ENCODE peak calls at places on chromosomes 6 and 20, in seven cellular contexts. X, G, U, H, K, J and M are unnamed samples.

GRCh38 chr6:107345398-107345797 is 114.0 kb downstream of the PDSS2 start:
- DNase-seq in U (no peak), G (no peak), J (no peak), K (no peak), X (peak), H (no peak), M (no peak)

GRCh38 chr6:35687658-35688604 is 784 bp downstream of the FKBP5 start:
- DNase-seq in K (no peak), H (peak), U (no peak), J (peak), G (peak), X (peak), M (no peak)

GRCh38 chr6:58113960-58114359 is 796.5 kb downstream of the PRIM2 start:
- DNase-seq in H (no peak), G (no peak), U (no peak), X (no peak), K (no peak), J (no peak), M (no peak)

GRCh38 chr6:127737009-127737486 is 160.1 kb downstream of the C6orf58 start:
- DNase-seq in X (peak), G (peak), U (peak), K (peak), J (peak), H (peak), M (peak)

GRCh38 chr6:34911822-34912221 is 22.8 kb downstream of the ANKS1A start:
- DNase-seq in J (no peak), H (no peak), X (no peak), K (no peak), G (no peak), U (no peak), M (no peak)

GRCh38 chr6:144482142-144482541 is 197.0 kb downstream of the UTRN start:
- DNase-seq in X (peak), U (peak), K (peak), J (peak), G (peak), H (peak), M (peak)

GRCh38 chr6:12335131-12335527 is 45.0 kb downstream of the EDN1 start:
- DNase-seq in K (no peak), H (no peak), G (no peak), X (no peak), J (no peak), U (no peak), M (no peak)

GRCh38 chr6:43806041-43806757 is 36.2 kb downstream of the VEGFA start:
- DNase-seq in G (peak), J (no peak), X (no peak), K (peak), U (no peak), H (no peak), M (no peak)

GRCh38 chr6:155486795-155487294 is 31.2 kb upstream of the NOX3 start:
- DNase-seq in X (no peak), J (no peak), K (peak), G (no peak), H (no peak), U (no peak), M (no peak)

GRCh38 chr20:11207749-11208502 is 534.1 kb upstream of the JAG1 start:
- DNase-seq in K (peak), H (no peak), X (peak), U (peak), J (no peak), G (peak), M (no peak)

GRCh38 chr6:115838763-115839401 is 221.8 kb downstream of the FRK start:
- DNase-seq in G (peak), U (peak), K (peak), J (no peak), H (peak), X (peak), M (no peak)

GRCh38 chr20:621115-621756 is 11.1 kb upstream of the TCF15 start:
- DNase-seq in H (no peak), J (no peak), U (no peak), G (no peak), X (no peak), K (no peak), M (no peak)

GRCh38 chr6:136341367-136341766 is 51.7 kb upstream of the BCLAF1 start:
- DNase-seq in X (no peak), U (no peak), G (no peak), K (no peak), H (no peak), J (no peak), M (no peak)

GRCh38 chr20:37757550-37757949 is 63.7 kb downstream of the CTNNBL1 start:
- DNase-seq in J (no peak), U (no peak), K (no peak), X (no peak), G (no peak), H (no peak), M (no peak)

GRCh38 chr20:63350597-63351379 is 10.4 kb downstream of the CHRNA4 start:
- DNase-seq in X (no peak), G (no peak), U (no peak), J (no peak), H (no peak), K (no peak), M (no peak)

GRCh38 chr6:168025831-168026325 is 28.4 kb downstream of the KIF25 start:
- DNase-seq in K (no peak), J (no peak), G (no peak), U (no peak), X (no peak), H (no peak), M (no peak)

GRCh38 chr6:8574311-8574710 is 139.0 kb upstream of the SLC35B3 start:
- DNase-seq in K (no peak), H (no peak), G (no peak), J (no peak), U (no peak), X (no peak), M (no peak)

GRCh38 chr6:146388736-146389364 is 154.8 kb upstream of the RAB32 start:
- DNase-seq in H (peak), J (no peak), U (no peak), G (no peak), X (peak), K (no peak), M (no peak)

GRCh38 chr6:5525209-5525608 is 263.9 kb downstream of the FARS2 start:
- DNase-seq in H (no peak), G (no peak), J (no peak), X (peak), U (peak), K (no peak), M (peak)

GRCh38 chr6:54193560-54193959 is 82.3 kb downstream of the MLIP start:
- DNase-seq in G (no peak), X (no peak), K (no peak), U (no peak), H (no peak), J (no peak), M (no peak)

GRCh38 chr6:11593096-11593495 is 55.5 kb downstream of the TMEM170B start:
- DNase-seq in G (no peak), X (no peak), K (no peak), J (no peak), U (no peak), H (no peak), M (no peak)

GRCh38 chr6:43495409-43495941 is 14.7 kb downstream of the LRRC73 start:
- DNase-seq in J (no peak), X (no peak), K (peak), U (no peak), G (no peak), H (no peak), M (no peak)

GRCh38 chr6:88519227-88520019 is 353.3 kb upstream of the CNR1 start:
- DNase-seq in K (no peak), J (no peak), G (no peak), X (no peak), H (no peak), U (no peak), M (no peak)

GRCh38 chr6:20719980-20720379 is 185.7 kb downstream of the CDKAL1 start:
- DNase-seq in H (no peak), J (no peak), X (no peak), K (no peak), G (no peak), U (no peak), M (no peak)

DNA sequence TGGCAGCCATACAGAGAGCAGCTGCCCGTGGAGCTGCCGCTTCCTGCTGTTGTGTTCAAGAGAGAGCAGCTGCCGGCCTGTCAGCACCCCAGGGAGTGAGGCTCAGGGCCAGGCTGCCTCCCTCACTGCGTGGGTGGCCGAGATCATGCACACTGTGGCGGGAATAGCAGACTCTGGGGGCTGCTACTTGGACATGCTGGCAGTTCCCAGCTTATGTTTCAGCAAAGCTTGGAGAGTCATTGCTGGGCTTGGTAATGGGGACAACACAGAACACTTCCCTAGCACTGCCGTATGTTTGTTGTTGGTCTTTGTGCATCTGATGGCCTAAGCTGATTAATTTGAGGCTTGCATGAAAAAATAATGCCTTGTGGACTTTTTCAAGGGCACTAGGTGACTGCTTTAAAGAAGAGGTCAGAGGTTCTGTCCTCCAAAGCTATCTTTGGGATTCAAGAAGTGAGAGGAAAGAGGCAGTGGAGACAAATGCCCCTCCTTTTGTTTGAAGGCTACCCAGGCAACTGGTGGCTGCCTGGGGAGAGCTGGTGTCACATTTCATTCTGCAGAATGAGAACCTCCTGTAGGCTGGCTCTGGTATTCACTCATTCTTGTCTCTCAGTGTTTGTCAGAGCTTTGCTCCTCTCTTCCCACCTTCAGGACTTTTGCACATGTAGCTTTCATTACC is 18.8 kb downstream of the MRAP2 start:
- DNase-seq in J (peak), G (no peak), H (peak), K (peak), X (peak), U (peak), M (no peak)
- TF ChIP-seq CTCF in J (peak), G (no peak), H (peak), K (peak), X (no peak), U (no peak), M (no peak)

DNA sequence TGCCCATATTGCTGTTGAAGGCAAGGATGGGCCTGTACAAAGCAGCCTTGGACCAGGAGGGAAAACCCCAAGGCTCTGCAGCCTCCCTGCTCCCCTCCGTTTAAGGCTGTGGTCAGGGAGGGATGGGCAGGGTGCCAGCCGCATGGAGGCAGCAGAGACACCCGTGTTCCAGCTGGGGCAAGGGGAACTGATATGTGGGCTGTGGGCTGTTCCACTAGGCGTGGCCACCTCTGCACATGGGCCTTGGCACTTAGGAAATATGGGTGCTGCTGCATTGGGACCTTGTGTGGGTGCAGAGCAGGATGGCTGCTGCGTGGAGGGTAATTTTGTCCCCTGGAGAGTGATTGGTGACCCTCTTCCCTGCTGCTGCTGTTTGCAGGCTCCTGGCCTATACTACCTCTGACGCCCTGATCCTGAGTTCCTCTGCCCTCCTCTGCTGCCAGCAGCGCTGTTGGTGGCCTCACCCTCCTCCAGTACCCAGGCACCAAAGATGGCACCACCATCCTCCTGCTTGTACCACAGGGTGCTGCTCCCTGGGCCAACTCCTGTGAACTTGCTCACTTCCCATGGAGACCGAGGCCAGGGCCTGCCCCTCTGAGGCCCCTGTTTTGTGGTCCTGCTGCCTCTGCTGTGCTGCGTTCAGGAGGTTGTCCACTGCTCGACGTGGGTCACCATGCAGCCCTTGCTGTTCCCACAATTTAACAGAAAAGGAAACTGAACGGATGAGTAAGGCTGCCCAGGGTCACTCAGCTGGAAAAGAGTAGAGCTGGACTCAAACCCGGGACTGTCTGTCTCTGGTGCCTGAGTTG is 35.3 kb downstream of the PANK2 start:
- DNase-seq in G (no peak), X (peak), K (no peak), J (no peak), U (no peak), H (no peak), M (no peak)
- TF ChIP-seq CTCF in G (no peak), X (no peak), K (no peak), J (no peak), U (no peak), H (no peak), M (no peak)

DNA sequence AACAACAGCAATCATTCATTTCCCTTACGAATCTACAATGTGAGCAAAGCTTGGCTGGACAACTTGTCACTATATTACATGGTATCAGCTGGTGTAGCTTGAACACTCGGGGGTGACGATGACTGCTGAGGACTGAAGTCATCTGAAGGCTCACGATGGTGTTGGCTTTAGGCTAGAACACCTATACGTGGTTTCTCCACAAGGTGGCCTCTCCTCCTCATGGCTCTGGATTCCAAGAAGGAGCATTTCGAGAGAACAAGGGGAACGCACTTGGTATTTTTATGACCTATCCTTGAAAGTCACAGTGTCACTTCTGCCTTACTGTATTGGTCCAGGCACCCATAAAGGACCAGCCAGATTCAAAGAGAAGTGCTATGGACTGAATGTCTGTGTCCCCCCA is 37.5 kb upstream of the ADGRF1 start:
- DNase-seq in K (no peak), J (no peak), G (peak), H (no peak), X (no peak), U (no peak), M (no peak)
- TF ChIP-seq CTCF in K (no peak), J (peak), G (no peak), H (peak), X (peak), U (peak), M (peak)

DNA sequence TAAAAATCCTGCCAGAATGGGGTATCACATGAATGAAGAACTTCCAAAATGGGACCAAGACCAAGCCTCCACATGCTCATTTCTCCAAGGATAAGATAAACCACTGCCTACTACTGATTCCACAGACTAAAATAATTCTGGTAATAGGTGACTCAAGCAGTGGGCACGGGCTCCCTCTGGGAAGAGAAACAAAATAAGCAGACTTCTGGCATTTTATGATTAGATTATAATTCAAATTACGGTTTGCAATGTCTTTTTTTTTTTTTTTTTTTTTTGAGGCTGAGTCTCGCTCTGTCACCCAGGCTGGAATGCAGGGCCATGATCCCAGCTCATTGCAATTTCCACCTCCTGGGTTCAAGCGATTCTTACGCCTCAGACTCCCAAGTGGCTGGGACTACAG is 16.0 kb downstream of the UQCC1 start:
- DNase-seq in K (no peak), U (no peak), J (no peak), G (no peak), X (peak), H (no peak), M (peak)
- TF ChIP-seq CTCF in K (no peak), U (no peak), J (no peak), G (no peak), X (peak), H (no peak), M (peak)

DNA sequence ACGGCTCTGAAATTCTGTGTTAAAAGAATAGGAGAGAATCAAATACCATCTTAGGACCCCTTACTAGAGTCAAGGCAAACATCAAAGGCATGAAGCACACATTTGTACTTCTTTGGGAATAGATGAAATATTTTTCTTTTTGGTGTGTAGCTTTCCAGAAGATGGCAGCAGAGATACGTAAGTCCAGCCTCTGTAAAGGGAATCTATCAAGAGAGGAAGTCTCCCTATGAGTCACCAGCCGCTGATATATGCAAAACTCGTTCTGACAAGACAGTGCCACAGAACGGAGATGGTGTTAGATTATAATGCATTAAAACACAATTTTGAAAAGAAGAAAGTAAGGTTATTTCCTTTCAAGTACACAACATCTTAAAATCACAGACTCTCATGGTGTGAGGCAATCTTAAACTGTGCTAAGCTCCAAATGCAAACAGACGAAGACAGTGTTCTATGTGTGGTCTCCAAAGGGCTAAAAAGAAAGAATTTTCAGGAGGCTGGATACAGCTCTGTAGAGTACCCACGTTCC is 120.0 kb upstream of the AGPAT4 start:
- DNase-seq in H (peak), U (peak), J (peak), K (peak), G (peak), X (peak), M (no peak)
- TF ChIP-seq CTCF in H (peak), U (peak), J (peak), K (peak), G (peak), X (peak), M (peak)

GRCh38 chr20:34084227-34084923 is 27.7 kb downstream of the EIF2S2 start:
- DNase-seq in X (no peak), U (no peak), H (no peak), K (no peak), J (no peak), G (no peak), M (no peak)

GRCh38 chr20:34085544-34086040 is 26.5 kb downstream of the EIF2S2 start:
- DNase-seq in G (no peak), X (no peak), H (no peak), J (no peak), K (no peak), U (no peak), M (no peak)

GRCh38 chr20:34083781-34084180 is 28.3 kb downstream of the EIF2S2 start:
- DNase-seq in X (no peak), J (no peak), H (no peak), U (no peak), K (no peak), G (no peak), M (no peak)

GRCh38 chr20:34082232-34082887 is 29.7 kb downstream of the EIF2S2 start:
- DNase-seq in J (no peak), K (no peak), U (no peak), X (no peak), H (no peak), G (no peak), M (no peak)

GRCh38 chr20:34083137-34083536 is 28.9 kb downstream of the EIF2S2 start:
- DNase-seq in K (no peak), J (no peak), X (peak), G (peak), U (peak), H (no peak), M (peak)
- TF ChIP-seq CTCF in K (peak), J (no peak), X (peak), G (no peak), U (no peak), H (no peak), M (peak)

GRCh38 chr6:17200395-17200794 is 80.8 kb upstream of the RBM24 start:
- DNase-seq in K (no peak), H (peak), J (peak), X (no peak), U (no peak), G (no peak), M (no peak)
- TF ChIP-seq CTCF in K (peak), H (peak), J (peak), X (peak), U (peak), G (no peak), M (no peak)

GRCh38 chr6:119112856-119113530 is 34.5 kb upstream of the FAM184A start:
- DNase-seq in G (no peak), K (no peak), H (no peak), X (peak), J (no peak), U (no peak), M (no peak)

GRCh38 chr6:119110601-119111548 is 32.4 kb upstream of the FAM184A start:
- DNase-seq in G (peak), U (no peak), J (peak), X (peak), H (peak), K (peak), M (no peak)

GRCh38 chr6:119119989-119120388 is 41.5 kb upstream of the FAM184A start:
- DNase-seq in G (no peak), U (no peak), K (no peak), X (peak), J (no peak), H (no peak), M (no peak)

GRCh38 chr6:119121367-119121766 is 42.9 kb upstream of the FAM184A start:
- DNase-seq in K (no peak), J (no peak), G (no peak), H (no peak), U (no peak), X (no peak), M (no peak)

DNA sequence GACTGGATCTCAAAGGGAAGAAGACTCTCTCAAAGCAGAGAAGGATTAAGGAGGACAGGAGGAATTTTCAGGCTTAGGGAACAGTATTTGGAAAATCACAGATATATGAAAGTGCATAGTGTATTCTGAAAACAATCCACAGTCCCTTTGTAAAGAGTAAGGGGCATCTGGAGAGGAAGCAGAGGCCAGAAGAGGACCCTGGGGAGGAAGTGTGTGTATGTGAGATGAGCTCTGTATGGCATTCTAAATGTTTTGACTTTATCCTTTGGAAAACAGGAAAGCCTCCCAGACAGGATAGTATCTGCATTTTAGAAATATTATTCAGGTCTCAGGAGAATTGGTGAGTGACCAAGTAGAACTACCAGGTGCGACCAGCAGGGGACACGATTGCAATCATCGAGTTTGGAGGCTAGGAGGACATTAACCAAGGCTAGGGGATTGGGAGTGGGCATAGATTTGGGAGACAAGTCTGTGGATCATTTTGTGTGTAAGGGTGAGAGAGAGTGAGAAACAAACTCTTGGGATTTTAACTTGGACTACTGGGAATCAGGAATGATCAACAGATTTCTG is 38.3 kb upstream of the FAM184A start:
- DNase-seq in U (no peak), X (no peak), K (no peak), J (no peak), H (no peak), G (no peak), M (no peak)
- TF ChIP-seq CTCF in U (peak), X (peak), K (no peak), J (peak), H (peak), G (no peak), M (no peak)